ENCODE peak calls at places on chromosome 3, in five cellular contexts. One of them, this sample, is unnamed.

GRCh38 chr3:13192471-13193213 is 119.4 kb upstream of the IQSEC1 start:
- DNase-seq in LNCaP clone FGC: no peak
- DNase-seq in ovary: no peak
- DNase-seq in breast epithelium: peak; percentile 45
- DNase-seq in esophagus squamous epithelium: no peak
- DNase-seq in this sample: no peak

GRCh38 chr3:102024270-102024904 is 175.1 kb downstream of the NFKBIZ start:
- DNase-seq in esophagus squamous epithelium: no peak
- DNase-seq in LNCaP clone FGC: no peak
- DNase-seq in ovary: no peak
- DNase-seq in breast epithelium: no peak
- DNase-seq in this sample: no peak

GRCh38 chr3:105465251-105465853 is 98.6 kb downstream of the ALCAM start:
- DNase-seq in esophagus squamous epithelium: no peak
- DNase-seq in ovary: no peak
- DNase-seq in breast epithelium: no peak
- DNase-seq in LNCaP clone FGC: no peak
- DNase-seq in this sample: no peak

GRCh38 chr3:184443831-184444230 is 64.0 kb downstream of the CHRD start:
- DNase-seq in LNCaP clone FGC: no peak
- DNase-seq in ovary: no peak
- DNase-seq in breast epithelium: no peak
- DNase-seq in esophagus squamous epithelium: no peak
- DNase-seq in this sample: no peak

GRCh38 chr3:25259871-25260270 is 168.2 kb upstream of the RARB start:
- DNase-seq in ovary: no peak
- DNase-seq in esophagus squamous epithelium: no peak
- DNase-seq in breast epithelium: peak; percentile 66
- DNase-seq in LNCaP clone FGC: peak; percentile 85
- DNase-seq in this sample: peak; percentile 71

GRCh38 chr3:158769519-158770253 is 32.2 kb upstream of the MFSD1 start:
- DNase-seq in breast epithelium: no peak
- DNase-seq in LNCaP clone FGC: no peak
- DNase-seq in esophagus squamous epithelium: no peak
- DNase-seq in ovary: no peak
- DNase-seq in this sample: no peak

GRCh38 chr3:132154619-132155018 is 119.8 kb upstream of the CPNE4 start:
- DNase-seq in breast epithelium: no peak
- DNase-seq in esophagus squamous epithelium: no peak
- DNase-seq in ovary: no peak
- DNase-seq in LNCaP clone FGC: no peak
- DNase-seq in this sample: no peak

GRCh38 chr3:33250712-33251111 is 26.5 kb upstream of the FBXL2 start:
- DNase-seq in breast epithelium: no peak
- DNase-seq in esophagus squamous epithelium: no peak
- DNase-seq in ovary: no peak
- DNase-seq in LNCaP clone FGC: no peak
- DNase-seq in this sample: no peak

GRCh38 chr3:112407214-112407887 is 74.4 kb downstream of the CD200 start:
- DNase-seq in breast epithelium: no peak
- DNase-seq in LNCaP clone FGC: no peak
- DNase-seq in ovary: no peak
- DNase-seq in esophagus squamous epithelium: no peak
- DNase-seq in this sample: no peak

GRCh38 chr3:69178838-69179739 is 56.7 kb upstream of the LMOD3 start:
- DNase-seq in ovary: no peak
- DNase-seq in esophagus squamous epithelium: no peak
- DNase-seq in LNCaP clone FGC: no peak
- DNase-seq in breast epithelium: no peak
- DNase-seq in this sample: no peak

GRCh38 chr3:56829543-56829942 is 27.8 kb upstream of the ARHGEF3 start:
- DNase-seq in LNCaP clone FGC: no peak
- DNase-seq in esophagus squamous epithelium: no peak
- DNase-seq in ovary: no peak
- DNase-seq in breast epithelium: no peak
- DNase-seq in this sample: no peak

GRCh38 chr3:42502429-42503250 is at the start of gene VIPR1:
- DNase-seq in ovary: peak; percentile 36
- DNase-seq in esophagus squamous epithelium: peak; percentile 24
- DNase-seq in LNCaP clone FGC: peak; percentile 55
- DNase-seq in breast epithelium: peak; percentile 87
- DNase-seq in this sample: peak; percentile 89

GRCh38 chr3:20361000-20361399 is 175.0 kb upstream of the SGO1 start:
- DNase-seq in breast epithelium: no peak
- DNase-seq in LNCaP clone FGC: no peak
- DNase-seq in ovary: no peak
- DNase-seq in esophagus squamous epithelium: no peak
- DNase-seq in this sample: no peak

GRCh38 chr3:152718810-152719209 is 116.1 kb upstream of the P2RY1 start:
- DNase-seq in LNCaP clone FGC: no peak
- DNase-seq in esophagus squamous epithelium: no peak
- DNase-seq in ovary: no peak
- DNase-seq in breast epithelium: no peak
- DNase-seq in this sample: no peak

GRCh38 chr3:188759516-188760005 is 412.2 kb upstream of the TPRG1 start:
- DNase-seq in esophagus squamous epithelium: no peak
- DNase-seq in LNCaP clone FGC: no peak
- DNase-seq in breast epithelium: no peak
- DNase-seq in ovary: no peak
- DNase-seq in this sample: no peak

GRCh38 chr3:149475451-149476060 is 1.1 kb downstream of the TM4SF4 start:
- DNase-seq in ovary: no peak
- DNase-seq in LNCaP clone FGC: no peak
- DNase-seq in breast epithelium: no peak
- DNase-seq in esophagus squamous epithelium: no peak
- DNase-seq in this sample: no peak

GRCh38 chr3:149258298-149258697 is 36.7 kb upstream of the CP start:
- DNase-seq in LNCaP clone FGC: no peak
- DNase-seq in esophagus squamous epithelium: no peak
- DNase-seq in breast epithelium: no peak
- DNase-seq in ovary: no peak
- DNase-seq in this sample: no peak

GRCh38 chr3:24713516-24713915 is 218.9 kb upstream of the THRB start:
- DNase-seq in breast epithelium: no peak
- DNase-seq in esophagus squamous epithelium: no peak
- DNase-seq in LNCaP clone FGC: no peak
- DNase-seq in ovary: no peak
- DNase-seq in this sample: no peak

GRCh38 chr3:79139395-79140060 is 628.3 kb downstream of the ROBO1 start:
- DNase-seq in breast epithelium: no peak
- DNase-seq in esophagus squamous epithelium: no peak
- DNase-seq in ovary: no peak
- DNase-seq in LNCaP clone FGC: no peak
- DNase-seq in this sample: no peak

GRCh38 chr3:129597087-129597791 is 9.2 kb downstream of the PLXND1 start:
- DNase-seq in esophagus squamous epithelium: no peak
- DNase-seq in LNCaP clone FGC: no peak
- DNase-seq in ovary: no peak
- DNase-seq in breast epithelium: no peak
- DNase-seq in this sample: peak; percentile 81

GRCh38 chr3:4756060-4756775 is 223.0 kb upstream of the BHLHE40 start:
- DNase-seq in LNCaP clone FGC: no peak
- DNase-seq in ovary: no peak
- DNase-seq in breast epithelium: no peak
- DNase-seq in esophagus squamous epithelium: no peak
- DNase-seq in this sample: no peak

GRCh38 chr3:195863121-195864061 is 45.0 kb downstream of the TNK2 start:
- DNase-seq in LNCaP clone FGC: no peak
- DNase-seq in breast epithelium: peak; percentile 86
- DNase-seq in ovary: peak; percentile 90
- DNase-seq in esophagus squamous epithelium: no peak
- DNase-seq in this sample: peak; percentile 96

GRCh38 chr3:134601539-134602439 is 49.0 kb downstream of the KY start:
- DNase-seq in esophagus squamous epithelium: no peak
- DNase-seq in LNCaP clone FGC: no peak
- DNase-seq in breast epithelium: no peak
- DNase-seq in ovary: peak; percentile 79
- DNase-seq in this sample: no peak

GRCh38 chr3:47016934-47017435 is 37.5 kb downstream of the NBEAL2 start:
- DNase-seq in LNCaP clone FGC: no peak
- DNase-seq in breast epithelium: no peak
- DNase-seq in esophagus squamous epithelium: no peak
- DNase-seq in ovary: no peak
- DNase-seq in this sample: no peak

GRCh38 chr3:138774529-138775253 is 60.0 kb downstream of the PIK3CB start:
- DNase-seq in breast epithelium: no peak
- DNase-seq in ovary: peak; percentile 55
- DNase-seq in LNCaP clone FGC: peak; percentile 87
- DNase-seq in esophagus squamous epithelium: peak; percentile 1
- DNase-seq in this sample: peak; percentile 68

GRCh38 chr3:10480871-10481378 is 24.5 kb downstream of the ATP2B2 start:
- DNase-seq in breast epithelium: no peak
- DNase-seq in ovary: no peak
- DNase-seq in LNCaP clone FGC: no peak
- DNase-seq in esophagus squamous epithelium: no peak
- DNase-seq in this sample: no peak

GRCh38 chr3:189555558-189555881 is 75.7 kb upstream of the TP63 start:
- DNase-seq in LNCaP clone FGC: no peak
- DNase-seq in breast epithelium: no peak
- DNase-seq in esophagus squamous epithelium: no peak
- DNase-seq in ovary: no peak
- DNase-seq in this sample: peak; percentile 57

GRCh38 chr3:123319760-123320159 is 118.0 kb downstream of the SEC22A start:
- DNase-seq in ovary: no peak
- DNase-seq in breast epithelium: no peak
- DNase-seq in LNCaP clone FGC: no peak
- DNase-seq in esophagus squamous epithelium: no peak
- DNase-seq in this sample: peak; percentile 12
- TF ChIP-seq CTCF in ovary: no peak
- TF ChIP-seq CTCF in breast epithelium: no peak
- TF ChIP-seq CTCF in LNCaP clone FGC: no peak
- TF ChIP-seq CTCF in esophagus squamous epithelium: no peak
- TF ChIP-seq CTCF in this sample: no peak

GRCh38 chr3:28348637-28349396 is at the start of the genes AZI2 and ZCWPW2:
- DNase-seq in breast epithelium: peak; percentile 94
- DNase-seq in ovary: peak; percentile 98
- DNase-seq in LNCaP clone FGC: peak; percentile 82
- DNase-seq in esophagus squamous epithelium: peak; percentile 80
- DNase-seq in this sample: peak; percentile 94
- TF ChIP-seq CTCF in breast epithelium: no peak
- TF ChIP-seq CTCF in ovary: peak; percentile 38
- TF ChIP-seq CTCF in LNCaP clone FGC: peak; percentile 8
- TF ChIP-seq CTCF in esophagus squamous epithelium: no peak
- TF ChIP-seq CTCF in this sample: peak; percentile 19

GRCh38 chr3:179068779-179069530 is 2.7 kb downstream of the ZMAT3 start:
- DNase-seq in ovary: no peak
- DNase-seq in breast epithelium: no peak
- DNase-seq in esophagus squamous epithelium: no peak
- DNase-seq in LNCaP clone FGC: no peak
- DNase-seq in this sample: no peak
- TF ChIP-seq CTCF in ovary: no peak
- TF ChIP-seq CTCF in breast epithelium: no peak
- TF ChIP-seq CTCF in esophagus squamous epithelium: peak; percentile 37
- TF ChIP-seq CTCF in LNCaP clone FGC: peak; percentile 46
- TF ChIP-seq CTCF in this sample: no peak

DNA sequence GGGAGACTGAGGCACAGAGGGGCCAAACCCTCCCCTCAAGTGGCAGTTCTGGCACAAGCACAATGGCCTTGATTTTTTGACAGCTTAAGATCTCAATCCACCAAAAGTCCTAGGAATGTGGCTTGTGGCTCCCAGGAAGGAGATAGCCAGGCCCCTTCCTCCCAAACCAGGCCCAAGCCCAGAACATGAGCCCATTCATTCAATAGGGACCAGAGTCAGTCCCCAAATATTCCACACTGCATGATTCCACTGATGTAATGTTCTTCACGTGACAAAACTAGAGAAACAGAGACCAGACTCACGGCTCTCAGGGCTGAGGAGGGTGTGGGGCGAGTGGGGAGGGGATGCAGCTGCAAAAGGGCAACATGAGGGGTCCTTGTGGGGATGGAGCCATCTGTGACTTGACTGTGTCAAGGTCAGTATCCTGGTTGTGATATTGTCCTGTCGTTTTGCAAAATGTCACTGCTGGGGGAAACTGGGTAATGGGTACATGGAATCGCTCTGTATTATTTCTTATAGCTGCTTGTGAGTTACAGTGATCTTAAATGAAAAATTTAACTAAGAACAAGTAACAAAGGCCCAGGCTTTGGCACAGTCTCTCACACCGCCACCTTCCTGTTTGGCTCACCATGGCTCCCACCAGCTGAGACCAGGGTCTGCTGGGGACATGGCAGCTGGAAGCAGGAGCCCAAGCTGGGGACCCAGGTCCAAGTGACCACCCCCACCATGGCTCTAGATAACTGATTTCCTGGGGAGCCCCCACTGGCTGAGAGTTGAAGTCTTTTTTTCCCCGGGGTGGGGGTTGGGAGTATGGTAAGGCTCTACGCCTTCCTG is 25.7 kb downstream of the ABTB1 start:
- DNase-seq in LNCaP clone FGC: no peak
- DNase-seq in breast epithelium: no peak
- DNase-seq in esophagus squamous epithelium: no peak
- DNase-seq in ovary: peak; percentile 17
- DNase-seq in this sample: peak; percentile 66
- TF ChIP-seq CTCF in LNCaP clone FGC: no peak
- TF ChIP-seq CTCF in breast epithelium: no peak
- TF ChIP-seq CTCF in esophagus squamous epithelium: no peak
- TF ChIP-seq CTCF in ovary: no peak
- TF ChIP-seq CTCF in this sample: no peak

GRCh38 chr3:161372321-161373260 is 1.3 kb upstream of the SPTSSB start:
- DNase-seq in LNCaP clone FGC: no peak
- DNase-seq in breast epithelium: no peak
- DNase-seq in esophagus squamous epithelium: no peak
- DNase-seq in ovary: no peak
- DNase-seq in this sample: no peak

GRCh38 chr3:161366067-161366466 is 5.2 kb downstream of the SPTSSB start:
- DNase-seq in esophagus squamous epithelium: no peak
- DNase-seq in breast epithelium: no peak
- DNase-seq in ovary: no peak
- DNase-seq in LNCaP clone FGC: no peak
- DNase-seq in this sample: no peak

GRCh38 chr3:161369531-161369930 is 1.8 kb downstream of the SPTSSB start:
- DNase-seq in LNCaP clone FGC: no peak
- DNase-seq in ovary: no peak
- DNase-seq in breast epithelium: no peak
- DNase-seq in esophagus squamous epithelium: no peak
- DNase-seq in this sample: no peak

GRCh38 chr3:161371441-161372320 is at the start of gene SPTSSB:
- DNase-seq in esophagus squamous epithelium: no peak
- DNase-seq in breast epithelium: no peak
- DNase-seq in LNCaP clone FGC: no peak
- DNase-seq in ovary: peak; percentile 16
- DNase-seq in this sample: no peak
- TF ChIP-seq CTCF in esophagus squamous epithelium: no peak
- TF ChIP-seq CTCF in breast epithelium: no peak
- TF ChIP-seq CTCF in LNCaP clone FGC: peak; percentile 28
- TF ChIP-seq CTCF in ovary: no peak
- TF ChIP-seq CTCF in this sample: no peak

GRCh38 chr3:159982442-159982841 is 6.2 kb upstream of the IL12A start:
- DNase-seq in LNCaP clone FGC: no peak
- DNase-seq in ovary: no peak
- DNase-seq in breast epithelium: no peak
- DNase-seq in esophagus squamous epithelium: no peak
- DNase-seq in this sample: no peak
- TF ChIP-seq CTCF in LNCaP clone FGC: no peak
- TF ChIP-seq CTCF in ovary: no peak
- TF ChIP-seq CTCF in breast epithelium: no peak
- TF ChIP-seq CTCF in esophagus squamous epithelium: no peak
- TF ChIP-seq CTCF in this sample: no peak

This sample was measured in tibial artery.